ENCODE peak calls at places on chromosome 6, in seven cellular contexts. N is CD4-positive, CD25-positive, alpha-beta regulatory T cell; T is RWPE1; B is right cardiac atrium; V is cardiac muscle cell; J is substantia nigra; D is mammary epithelial cell. C is an unnamed sample.
A peak's percentile ranks its signal among the peaks of the same experiment; 100 is the strongest.

GRCh38 chr6:1960484-1961142 is 284.8 kb downstream of the GMDS start:
- DNase-seq in V (no peak), N (no peak), B (no peak), D (no peak), T (no peak), J (no peak), C (no peak)

GRCh38 chr6:141463237-141463977 is 669.3 kb upstream of the GJE1 start:
- DNase-seq in T (no peak), J (no peak), D (no peak), N (no peak), V (peak; percentile 78), B (no peak), C (no peak)

GRCh38 chr6:27672113-27672799 is 199.4 kb upstream of the ZNF184 start:
- DNase-seq in J (no peak), D (peak; percentile 74), V (peak; percentile 62), N (no peak), B (no peak), T (no peak), C (peak; percentile 70)

GRCh38 chr6:17705428-17705777 is 1.3 kb downstream of the NUP153 start:
- DNase-seq in D (peak; percentile 59), T (peak; percentile 86), J (no peak), V (peak; percentile 84), B (no peak), N (no peak), C (peak; percentile 55)

GRCh38 chr6:156695747-156696146 is 81.4 kb upstream of the ARID1B start:
- DNase-seq in V (no peak), D (no peak), T (no peak), B (no peak), J (no peak), N (no peak), C (no peak)

GRCh38 chr6:144266091-144266649 is 19.0 kb upstream of the UTRN start:
- DNase-seq in T (peak; percentile 84), V (peak; percentile 88), J (no peak), D (no peak), B (peak; percentile 62), N (no peak), C (peak; percentile 57)

GRCh38 chr6:67393356-67393755 is 1241.7 kb upstream of the ADGRB3 start:
- DNase-seq in J (no peak), B (no peak), V (no peak), T (no peak), N (no peak), D (no peak), C (no peak)

GRCh38 chr6:106098383-106099234 is 12.5 kb downstream of the PRDM1 start:
- DNase-seq in B (no peak), V (peak; percentile 72), D (peak; percentile 69), J (no peak), N (peak; percentile 67), T (peak; percentile 75), C (no peak)

GRCh38 chr6:162055365-162055764 is 672.2 kb downstream of the PRKN start:
- DNase-seq in T (no peak), N (no peak), D (no peak), V (no peak), B (no peak), J (no peak), C (no peak)

GRCh38 chr6:31042801-31043200 is 32.5 kb downstream of the MUC22 start:
- DNase-seq in D (peak; percentile 57), N (no peak), V (peak; percentile 70), T (peak; percentile 41), B (no peak), J (no peak), C (peak; percentile 65)

GRCh38 chr6:3624268-3625136 is 127.0 kb downstream of the PXDC1 start:
- DNase-seq in V (no peak), N (no peak), B (no peak), D (no peak), T (no peak), J (no peak), C (no peak)

GRCh38 chr6:47135772-47136171 is 93.6 kb upstream of the ADGRF1 start:
- DNase-seq in T (peak; percentile 91), J (no peak), N (no peak), V (peak; percentile 89), B (no peak), D (peak; percentile 95), C (no peak)

GRCh38 chr6:131924881-131925474 is 26.2 kb downstream of the CCN2 start:
- DNase-seq in D (peak; percentile 37), B (no peak), N (no peak), V (peak; percentile 69), T (peak; percentile 34), J (no peak), C (no peak)

GRCh38 chr6:144993870-144994269 is 708.7 kb downstream of the UTRN start:
- DNase-seq in N (no peak), B (no peak), D (no peak), J (no peak), T (no peak), V (no peak), C (no peak)

GRCh38 chr6:154932562-154933027 is 62.5 kb upstream of the TIAM2 start:
- DNase-seq in T (peak; percentile 52), N (no peak), J (no peak), B (no peak), V (peak; percentile 58), D (peak; percentile 62), C (no peak)

DNA sequence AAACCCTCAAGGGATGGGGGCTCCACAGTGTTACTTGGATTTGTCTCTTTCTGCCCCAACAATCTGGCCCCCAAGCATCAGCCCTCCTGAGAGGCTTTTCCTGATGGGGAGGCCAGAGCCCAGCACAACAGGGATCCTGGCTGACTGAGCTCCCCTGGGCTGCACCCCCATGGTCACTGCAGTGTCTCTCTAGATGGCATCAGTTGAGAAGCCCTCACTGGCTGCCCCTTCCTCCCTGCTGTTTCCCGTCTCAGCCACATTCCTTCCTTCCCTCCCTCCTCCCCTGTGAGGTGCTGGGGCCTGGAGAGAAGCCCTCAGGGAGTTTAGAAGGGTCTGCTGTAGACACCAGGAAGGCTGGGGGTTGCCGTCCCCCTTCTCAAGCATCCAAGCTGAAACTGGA is 29.9 kb downstream of the SAYSD1 start:
- DNase-seq in D (no peak), B (peak; percentile 23), V (no peak), N (no peak), T (no peak), J (no peak), C (no peak)
- H3K27ac ChIP-seq in D (no peak overlapping the region), B (peak overlapping the region; percentile 53), V (no peak overlapping the region), N (no peak overlapping the region), T (no peak overlapping the region), J (no peak overlapping the region), C (no peak overlapping the region)

GRCh38 chr6:26475823-26476729 is 18.3 kb downstream of the BTN2A1 start:
- DNase-seq in N (no peak), V (no peak), B (no peak), J (no peak), T (peak; percentile 34), D (no peak), C (no peak)
- H3K27ac ChIP-seq in N (peak overlapping the region; percentile 96), V (no peak overlapping the region), B (no peak overlapping the region), J (no peak overlapping the region), T (no peak overlapping the region), D (no peak overlapping the region), C (no peak overlapping the region)

GRCh38 chr6:116513224-116513875 is 1.9 kb downstream of the CALHM5 start:
- DNase-seq in B (no peak), J (no peak), N (no peak), D (peak; percentile 70), T (peak; percentile 34), V (no peak), C (no peak)

GRCh38 chr6:116512155-116512559 is 718 bp downstream of the CALHM5 start:
- DNase-seq in V (peak; percentile 45), N (no peak), T (no peak), D (no peak), J (no peak), B (no peak), C (no peak)

GRCh38 chr6:116512709-116513108 is 1.3 kb downstream of the CALHM5 start:
- DNase-seq in D (no peak), J (no peak), T (no peak), N (no peak), V (no peak), B (no peak), C (no peak)

GRCh38 chr6:116514103-116514502 is 2.7 kb downstream of the CALHM5 start:
- DNase-seq in D (no peak), J (no peak), N (no peak), V (no peak), T (no peak), B (no peak), C (no peak)

DNA sequence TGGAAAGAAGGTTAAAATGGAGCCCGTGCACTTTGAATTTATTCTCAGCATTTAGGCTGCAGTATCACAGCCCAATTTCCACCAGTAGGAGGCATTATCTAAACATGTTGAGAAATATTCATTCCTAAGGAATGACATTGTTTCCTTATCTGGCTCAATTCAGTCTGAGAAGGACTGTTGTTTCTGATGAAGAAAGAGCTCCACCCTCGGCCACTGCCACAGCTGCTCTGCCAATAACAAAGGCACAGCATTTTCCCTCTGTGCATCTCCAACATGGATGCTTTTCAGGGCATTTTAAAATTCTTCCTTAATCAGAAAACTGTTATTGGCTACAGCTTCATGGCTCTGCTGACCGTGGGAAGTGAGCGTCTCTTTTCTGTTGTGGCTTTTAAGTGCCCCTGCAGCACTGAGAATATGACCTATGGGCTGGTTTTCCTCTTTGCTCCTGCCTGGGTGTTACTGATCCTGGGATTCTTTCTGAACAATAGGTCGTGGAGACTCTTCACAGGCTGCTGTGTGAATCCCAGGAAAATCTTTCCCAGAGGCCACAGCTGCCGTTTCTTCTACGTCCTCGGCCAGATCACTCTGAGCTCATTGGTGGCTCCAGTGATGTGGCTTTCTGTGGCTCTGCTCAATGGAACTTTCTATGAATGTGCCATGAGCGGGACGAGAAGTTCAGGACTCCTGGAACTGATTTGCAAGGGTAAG is at the start of gene CALHM5:
- DNase-seq in V (peak; percentile 94), J (no peak), D (peak; percentile 76), B (peak; percentile 72), N (no peak), T (peak; percentile 13), C (peak; percentile 30)
- H3K27ac ChIP-seq in V (no peak within 1 kb of the TSS), J (peak within 1 kb of the TSS; percentile 32), D (no peak within 1 kb of the TSS), B (peak within 1 kb of the TSS; percentile 99), N (no peak within 1 kb of the TSS), T (no peak within 1 kb of the TSS), C (peak within 1 kb of the TSS; percentile 68)

GRCh38 chr6:53815381-53816119 is 20.7 kb downstream of the LRRC1 start:
- DNase-seq in V (no peak), T (no peak), B (no peak), J (no peak), D (no peak), N (no peak), C (no peak)
- H3K27ac ChIP-seq in V (no peak overlapping the region), T (no peak overlapping the region), B (no peak overlapping the region), J (no peak overlapping the region), D (no peak overlapping the region), N (no peak overlapping the region), C (no peak overlapping the region)

GRCh38 chr6:37244430-37245310 is 12.9 kb upstream of the TBC1D22B start:
- DNase-seq in N (no peak), T (peak; percentile 80), D (peak; percentile 100), B (peak; percentile 78), J (no peak), V (peak; percentile 100), C (peak; percentile 85)
- H3K27ac ChIP-seq in N (no peak overlapping the region), T (peak overlapping the region; percentile 68), D (peak overlapping the region; percentile 89), B (peak overlapping the region; percentile 99), J (no peak overlapping the region), V (no peak overlapping the region), C (peak overlapping the region; percentile 92)